ENCODE peak calls at places on chromosomes 4 and X, in eight cellular contexts. K is nephron progenitor cell; H is iPS-NIHi11; D is AG08396; R is pons; C is choroid plexus epithelial cell; Q is SK-N-SH; G is activated T-cell treated with anti-CD3 and anti-CD28 coated beads, Interleukin-2, amount 50 U/mL, for 4 hours. I is an unnamed sample.

GRCh38 chr4:138680251-138680650 is 335.3 kb upstream of the NOCT start:
- DNase-seq in K (no peak), H (no peak), D (no peak), R (no peak), C (no peak), Q (no peak), G (no peak), I (no peak)

GRCh38 chrX:148774276-148774675 is 273.9 kb downstream of the AFF2 start:
- DNase-seq in K (no peak), H (no peak), D (no peak), R (no peak), C (peak), Q (no peak), G (no peak), I (no peak)

GRCh38 chr4:153940916-153941315 is 152.0 kb upstream of the SFRP2 start:
- DNase-seq in K (no peak), H (no peak), D (no peak), R (no peak), C (no peak), Q (no peak), G (no peak), I (no peak)

GRCh38 chrX:95903490-95903889 is 781.2 kb upstream of the DIAPH2 start:
- DNase-seq in K (no peak), H (no peak), D (no peak), R (no peak), C (peak), Q (no peak), G (no peak), I (no peak)

GRCh38 chr4:165439344-165439743 is 60.5 kb downstream of the CPE start:
- DNase-seq in K (no peak), H (no peak), D (no peak), R (no peak), C (no peak), Q (no peak), G (no peak), I (no peak)

GRCh38 chrX:136292656-136293055 is 8.1 kb upstream of the ADGRG4 start:
- DNase-seq in K (no peak), H (no peak), D (no peak), R (no peak), C (no peak), Q (no peak), G (no peak), I (no peak)

GRCh38 chrX:40095588-40096394 is 2.0 kb downstream of the BCOR start:
- DNase-seq in K (no peak), H (no peak), D (no peak), R (peak), C (peak), Q (peak), G (no peak), I (no peak)

GRCh38 chrX:43973249-43973672 is at the start of gene NDP:
- DNase-seq in K (peak), H (no peak), D (no peak), R (peak), C (no peak), Q (peak), G (no peak), I (no peak)

GRCh38 chrX:148499638-148500427 is 584 bp upstream of the AFF2 start:
- DNase-seq in K (no peak), H (no peak), D (no peak), R (no peak), C (no peak), Q (no peak), G (no peak), I (no peak)

I was measured in GM10248.